ENCODE peak calls at places on chromosome 2, in four cellular contexts. K is T-helper 2 cell, E is HuH-7, U is A549. C is an unnamed sample.

GRCh38 chr2:102063360-102063947 is 71.7 kb downstream of the IL1R2 start:
- DNase-seq in K (no peak), E (no peak), U (no peak), C (no peak)

GRCh38 chr2:65476778-65477177 is 44.4 kb upstream of the SPRED2 start:
- DNase-seq in K (no peak), E (no peak), U (no peak), C (no peak)

GRCh38 chr2:16622399-16622968 is 43.1 kb downstream of the CYRIA start:
- DNase-seq in K (no peak), E (no peak), U (no peak), C (no peak)

GRCh38 chr2:9355270-9355669 is 68.1 kb downstream of the ITGB1BP1 start:
- DNase-seq in K (no peak), E (no peak), U (no peak), C (no peak)

GRCh38 chr2:45674035-45674791 is 22.7 kb downstream of the PRKCE start:
- DNase-seq in K (no peak), E (no peak), U (no peak), C (no peak)

GRCh38 chr2:118856330-118856977 is 9.0 kb upstream of the EN1 start:
- DNase-seq in K (no peak), E (peak), U (no peak), C (no peak)

GRCh38 chr2:64779117-64779690 is 125.5 kb upstream of the SERTAD2 start:
- DNase-seq in K (no peak), E (no peak), U (no peak), C (no peak)

GRCh38 chr2:3186766-3187165 is 190.9 kb downstream of the EIPR1 start:
- DNase-seq in K (no peak), E (no peak), U (no peak), C (no peak)

GRCh38 chr2:219522111-219523030 is 8.1 kb downstream of the ASIC4 start:
- DNase-seq in K (no peak), E (peak), U (no peak), C (no peak)

GRCh38 chr2:79855264-79856006 is 342.6 kb downstream of the CTNNA2 start:
- DNase-seq in K (no peak), E (peak), U (peak), C (no peak)

GRCh38 chr2:97005353-97005752 is 19.0 kb upstream of the FAM178B start:
- DNase-seq in K (no peak), E (no peak), U (peak), C (no peak)

GRCh38 chr2:63862802-63863201 is 21.1 kb downstream of the UGP2 start:
- DNase-seq in K (no peak), E (no peak), U (no peak), C (no peak)

GRCh38 chr2:58137856-58138255 is 91.2 kb downstream of the VRK2 start:
- DNase-seq in K (no peak), E (no peak), U (no peak), C (no peak)

GRCh38 chr2:193837368-193837767 is 1642.6 kb upstream of the TMEFF2 start:
- DNase-seq in K (no peak), E (no peak), U (no peak), C (no peak)

GRCh38 chr2:172397136-172397825 is 30.1 kb upstream of the ITGA6 start:
- DNase-seq in K (no peak), E (no peak), U (no peak), C (no peak)

GRCh38 chr2:33526132-33526531 is 49.7 kb downstream of the RASGRP3 start:
- DNase-seq in K (no peak), E (no peak), U (no peak), C (no peak)

GRCh38 chr2:197184959-197185586 is 125.5 kb downstream of the ANKRD44 start:
- DNase-seq in K (no peak), E (no peak), U (no peak), C (no peak)

GRCh38 chr2:161709428-161709827 is 85.2 kb downstream of the SLC4A10 start:
- DNase-seq in K (peak), E (no peak), U (no peak), C (no peak)

GRCh38 chr2:238908960-238909951 is 61.4 kb downstream of the TWIST2 start:
- DNase-seq in K (no peak), E (peak), U (no peak), C (no peak)

GRCh38 chr2:66697346-66697745 is 262.4 kb downstream of the MEIS1 start:
- DNase-seq in K (no peak), E (no peak), U (no peak), C (no peak)

GRCh38 chr2:166334800-166335199 is 40.9 kb downstream of the SCN9A start:
- DNase-seq in K (no peak), E (no peak), U (no peak), C (no peak)